ENCODE peak calls at places on chromosomes 3 and 15, in nine cellular contexts. K, V, Y, D, R, O, G, J and P are unnamed samples.

GRCh38 chr3:104687362-104687761 is 679.3 kb upstream of the ALCAM start:
- DNase-seq in K (no peak), V (no peak), Y (no peak), D (no peak), R (no peak), O (no peak), G (no peak), J (no peak), P (no peak)

GRCh38 chr3:12447075-12447474 is 37.2 kb upstream of the TSEN2 start:
- DNase-seq in K (no peak), V (no peak), Y (no peak), D (no peak), R (no peak), O (no peak), G (no peak), J (no peak), P (no peak)

GRCh38 chr15:61205427-61205826 is 23.7 kb downstream of the RORA start:
- DNase-seq in K (no peak), V (no peak), Y (no peak), D (no peak), R (no peak), O (no peak), G (no peak), J (no peak), P (no peak)

GRCh38 chr3:142272200-142272891 is 47.0 kb upstream of the GK5 start:
- DNase-seq in K (no peak), V (no peak), Y (no peak), D (no peak), R (no peak), O (no peak), G (no peak), J (no peak), P (no peak)

GRCh38 chr3:169619793-169620192 is 43.7 kb downstream of the MECOM start:
- DNase-seq in K (no peak), V (no peak), Y (no peak), D (no peak), R (no peak), O (no peak), G (no peak), J (no peak), P (no peak)

GRCh38 chr3:10522646-10523303 is 17.4 kb upstream of the ATP2B2 start:
- DNase-seq in K (no peak), V (no peak), Y (no peak), D (no peak), R (no peak), O (no peak), G (no peak), J (no peak), P (no peak)

GRCh38 chr3:181880339-181880738 is 168.6 kb downstream of the SOX2 start:
- DNase-seq in K (no peak), V (no peak), Y (no peak), D (no peak), R (no peak), O (no peak), G (no peak), J (no peak), P (no peak)

GRCh38 chr3:26963356-26963742 is 340.8 kb downstream of the LRRC3B start:
- DNase-seq in K (no peak), V (no peak), Y (no peak), D (no peak), R (no peak), O (no peak), G (no peak), J (no peak), P (no peak)

GRCh38 chr3:112126501-112126900 is 6.5 kb downstream of the GCSAM start:
- DNase-seq in K (no peak), V (peak), Y (no peak), D (no peak), R (no peak), O (no peak), G (no peak), J (no peak), P (no peak)

GRCh38 chr3:179653106-179653776 is 401 bp downstream of the USP13 start:
- DNase-seq in K (peak), V (peak), Y (peak), D (peak), R (peak), O (peak), G (no peak), J (peak), P (peak)

GRCh38 chr3:141793476-141794260 is 30.5 kb downstream of the GRK7 start:
- DNase-seq in K (no peak), V (no peak), Y (no peak), D (no peak), R (no peak), O (no peak), G (no peak), J (no peak), P (no peak)

GRCh38 chr3:156668073-156668763 is 6.2 kb upstream of the TIPARP start:
- DNase-seq in K (no peak), V (no peak), Y (no peak), D (no peak), R (no peak), O (no peak), G (no peak), J (no peak), P (no peak)